ENCODE peak calls at places on chromosomes 1 and 21, in seven cellular contexts. J is tibial nerve, H is breast epithelium, B is sigmoid colon, R is ovary, L is HL-60, Z is hepatocyte. M is an unnamed sample.
A peak's percentile ranks its signal among the peaks of the same experiment; 100 is the strongest.

GRCh38 chr1:115430717-115431116 is 92.7 kb upstream of the NGF start:
- DNase-seq in H (no peak), L (no peak), B (no peak), J (no peak), Z (peak; percentile 46), R (no peak), M (peak; percentile 84)

GRCh38 chr1:228540161-228540917 is 53.2 kb downstream of the RNF187 start:
- DNase-seq in B (no peak), J (no peak), R (no peak), H (no peak), Z (no peak), L (no peak), M (no peak)

GRCh38 chr21:42654179-42654912 is 925 bp downstream of the PDE9A start:
- DNase-seq in L (no peak), H (no peak), R (no peak), J (no peak), Z (peak; percentile 73), B (no peak), M (peak; percentile 49)

GRCh38 chr21:26405071-26405470 is 168.0 kb downstream of the CYYR1 start:
- DNase-seq in H (no peak), J (no peak), B (no peak), L (no peak), Z (peak; percentile 21), R (no peak), M (peak; percentile 23)

GRCh38 chr1:232012773-232013386 is 386.3 kb downstream of the DISC1 start:
- DNase-seq in Z (peak; percentile 20), H (no peak), B (peak; percentile 87), L (peak; percentile 47), R (peak; percentile 30), J (peak; percentile 47), M (peak; percentile 90)

GRCh38 chr1:15352122-15352957 is 57.3 kb upstream of the EFHD2 start:
- DNase-seq in L (no peak), Z (no peak), H (no peak), J (no peak), B (no peak), R (no peak), M (peak; percentile 62)

GRCh38 chr1:22814176-22815042 is 103.8 kb downstream of the EPHB2 start:
- DNase-seq in B (peak; percentile 96), H (no peak), R (peak; percentile 62), Z (peak; percentile 81), L (no peak), J (peak; percentile 75), M (no peak)

GRCh38 chr1:223665592-223666312 is at the start of gene CAPN8:
- DNase-seq in H (peak; percentile 63), J (no peak), B (no peak), Z (peak; percentile 56), R (no peak), L (no peak), M (no peak)

GRCh38 chr1:55816456-55816794 is 601.3 kb upstream of the USP24 start:
- DNase-seq in R (no peak), J (peak; percentile 14), L (no peak), B (no peak), H (no peak), Z (no peak), M (peak; percentile 40)

GRCh38 chr1:234047113-234047512 is 142.6 kb downstream of the SLC35F3 start:
- DNase-seq in L (no peak), B (no peak), J (no peak), R (no peak), H (no peak), Z (no peak), M (no peak)

GRCh38 chr1:232568331-232568852 is 61.5 kb downstream of the SIPA1L2 start:
- DNase-seq in R (no peak), B (no peak), J (no peak), Z (no peak), H (no peak), L (no peak), M (no peak)

GRCh38 chr1:184771190-184771691 is 16.6 kb upstream of the EDEM3 start:
- DNase-seq in Z (no peak), B (no peak), L (no peak), R (no peak), J (no peak), H (no peak), M (no peak)

GRCh38 chr21:34189506-34189905 is 116.1 kb downstream of the MRPS6 start:
- DNase-seq in B (no peak), R (no peak), J (no peak), H (no peak), L (peak; percentile 76), Z (no peak), M (no peak)

GRCh38 chr1:104780470-104781078 is 1030.9 kb downstream of the AMY1C start:
- DNase-seq in J (no peak), B (no peak), Z (peak; percentile 46), L (peak; percentile 11), H (no peak), R (no peak), M (peak; percentile 29)

GRCh38 chr1:196677781-196678509 is 26.1 kb downstream of the CFH start:
- DNase-seq in L (no peak), R (no peak), B (no peak), Z (no peak), H (no peak), J (no peak), M (no peak)

GRCh38 chr1:196674908-196675307 is 23.1 kb downstream of the CFH start:
- DNase-seq in J (no peak), H (no peak), Z (no peak), L (no peak), R (no peak), B (no peak), M (no peak)

GRCh38 chr1:196680107-196680506 is 28.3 kb downstream of the CFH start:
- DNase-seq in L (no peak), J (no peak), B (no peak), H (no peak), Z (no peak), R (no peak), M (peak; percentile 34)

DNA sequence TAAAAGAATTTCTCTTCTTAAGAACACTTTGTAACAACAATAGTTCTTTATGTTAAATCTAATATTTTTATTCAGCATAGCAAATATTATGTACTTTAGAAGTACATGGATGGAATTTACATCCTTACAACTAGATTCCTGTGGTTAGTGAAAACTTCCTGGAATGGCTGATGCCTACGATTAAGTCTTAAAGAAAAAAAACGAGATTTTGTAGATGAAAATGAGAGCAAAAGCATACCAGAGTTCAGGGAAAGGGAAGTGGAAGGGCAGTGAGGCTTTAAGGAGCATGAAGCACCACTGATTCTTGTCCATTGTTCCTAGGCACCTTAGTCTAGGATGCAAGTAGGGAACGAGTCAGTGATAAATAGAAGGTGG is 26.7 kb downstream of the CFH start:
- DNase-seq in B (no peak), L (no peak), H (no peak), J (no peak), R (no peak), Z (no peak), M (no peak)
- H3K4me3 ChIP-seq in B (no peak overlapping the region), L (no peak overlapping the region), H (no peak overlapping the region), J (no peak overlapping the region), R (no peak overlapping the region), Z (no peak overlapping the region), M (no peak overlapping the region)

GRCh38 chr1:174451408-174451807 is 3.6 kb downstream of the GPR52 start:
- DNase-seq in R (no peak), H (no peak), Z (no peak), L (no peak), J (no peak), B (no peak), M (no peak)
- TF ChIP-seq CTCF in R (no peak), H (no peak), Z (no peak), L (no peak), J (no peak), B (no peak), M (no peak)

GRCh38 chr1:116908821-116909510 is 750 bp upstream of the PTGFRN start:
- DNase-seq in B (peak; percentile 30), Z (no peak), J (no peak), L (no peak), H (no peak), R (no peak), M (no peak)
- H3K27ac ChIP-seq in B (peak overlapping the region; percentile 92), Z (peak overlapping the region; percentile 87), J (peak overlapping the region; percentile 82), L (no peak overlapping the region), H (peak overlapping the region; percentile 89), R (peak overlapping the region; percentile 77), M (peak overlapping the region; percentile 70)

GRCh38 chr1:178540204-178540603 is 27.3 kb downstream of the TEX35 start:
- DNase-seq in H (no peak), Z (no peak), R (no peak), L (no peak), B (no peak), J (no peak), M (no peak)

GRCh38 chr1:178542554-178543290 is 29.8 kb downstream of the TEX35 start:
- DNase-seq in H (peak; percentile 89), L (peak; percentile 88), Z (peak; percentile 90), B (peak; percentile 94), R (peak; percentile 81), J (peak; percentile 95), M (peak; percentile 95)

GRCh38 chr1:178540646-178541045 is 27.7 kb downstream of the TEX35 start:
- DNase-seq in J (no peak), L (no peak), B (no peak), R (no peak), Z (peak; percentile 64), H (no peak), M (no peak)

GRCh38 chr1:178541829-178542553 is 29.1 kb downstream of the TEX35 start:
- DNase-seq in J (no peak), B (no peak), H (no peak), Z (peak; percentile 83), R (peak; percentile 38), L (peak; percentile 61), M (peak; percentile 69)

GRCh38 chr1:178541396-178541795 is 28.5 kb downstream of the TEX35 start:
- DNase-seq in L (no peak), R (no peak), J (no peak), Z (no peak), H (no peak), B (no peak), M (no peak)
- H3K4me3 ChIP-seq in L (no peak overlapping the region), R (no peak overlapping the region), J (no peak overlapping the region), Z (peak overlapping the region; percentile 53), H (peak overlapping the region; percentile 91), B (peak overlapping the region; percentile 67), M (peak overlapping the region; percentile 87)

GRCh38 chr1:33848205-33848604 is 15.7 kb upstream of the HMGB4 start:
- DNase-seq in Z (no peak), B (no peak), J (no peak), L (no peak), R (no peak), H (no peak), M (no peak)

GRCh38 chr1:33841516-33841915 is 22.4 kb upstream of the HMGB4 start:
- DNase-seq in L (no peak), H (no peak), B (no peak), J (no peak), R (no peak), Z (no peak), M (no peak)

GRCh38 chr1:33846861-33847260 is 17.0 kb upstream of the HMGB4 start:
- DNase-seq in B (no peak), Z (no peak), J (no peak), H (no peak), L (no peak), R (no peak), M (no peak)

GRCh38 chr1:33836911-33837310 is 27.0 kb upstream of the HMGB4 start:
- DNase-seq in B (no peak), Z (no peak), J (no peak), R (no peak), L (no peak), H (no peak), M (no peak)

DNA sequence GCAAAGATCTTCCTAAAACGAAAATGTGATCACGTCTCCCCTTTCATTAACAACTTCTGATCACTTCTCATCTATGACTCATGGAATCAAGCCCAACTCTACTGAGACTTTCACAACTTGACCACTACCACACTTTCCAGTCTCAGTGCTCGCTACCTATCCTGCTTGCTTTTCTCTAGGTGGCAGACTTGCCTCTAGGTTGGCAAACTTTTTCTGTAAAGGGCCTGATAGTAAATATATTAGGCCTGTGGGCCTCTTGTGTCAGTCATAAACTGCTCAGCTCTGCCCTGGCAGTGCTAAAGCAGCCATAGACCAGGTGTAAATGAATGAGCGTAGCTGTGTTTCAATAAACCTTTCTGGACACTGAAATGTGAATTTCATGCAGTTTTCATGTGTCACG is 21.5 kb upstream of the HMGB4 start:
- DNase-seq in J (no peak), R (no peak), L (no peak), Z (no peak), H (no peak), B (no peak), M (no peak)
- TF ChIP-seq CTCF in J (no peak), R (no peak), L (no peak), Z (peak; percentile 14), H (no peak), B (no peak), M (no peak)